ENCODE peak calls at places on chromosomes 4 and X, in seven cellular contexts. K is left cardiac atrium; N is CD4-positive, alpha-beta T cell; G is lower lobe of right lung; V is left lobe of liver; F is stimulated activated effector memory CD8-positive, alpha-beta T cell treated with anti-CD3 and anti-CD28 coated beads, Interleukin-12 subunit alpha, Interleukin-12 subunit beta, amount 100 ng/mL, for 72 hours; B is heart right ventricle. I is an unnamed sample.

GRCh38 chrX:54931107-54931506 is 10.5 kb downstream of the TRO start:
- ATAC-seq in K (no peak), N (no peak), G (no peak), V (no peak), F (no peak), B (no peak), I (no peak)

GRCh38 chrX:124557976-124558375 is 211.6 kb downstream of the SH2D1A start:
- ATAC-seq in K (no peak), N (no peak), G (no peak), V (no peak), F (no peak), B (no peak), I (no peak)

GRCh38 chrX:47420264-47420663 is 49.9 kb downstream of the ZNF157 start:
- ATAC-seq in K (no peak), N (no peak), G (no peak), V (no peak), F (no peak), B (no peak), I (no peak)

GRCh38 chr4:6917445-6918241 is 8.0 kb downstream of the TBC1D14 start:
- ATAC-seq in K (peak), N (peak), G (peak), V (peak), F (peak), B (peak), I (peak)

GRCh38 chrX:1534321-1535168 is 2.4 kb downstream of the P2RY8 start:
- ATAC-seq in K (no peak), N (peak), G (peak), V (no peak), F (peak), B (no peak), I (no peak)

GRCh38 chr4:116092961-116093360 is 979.5 kb upstream of the NDST4 start:
- ATAC-seq in K (no peak), N (no peak), G (no peak), V (no peak), F (no peak), B (no peak), I (no peak)

GRCh38 chrX:48945517-48946348 is 11.7 kb downstream of the OTUD5 start:
- ATAC-seq in K (peak), N (peak), G (peak), V (peak), F (no peak), B (peak), I (peak)

GRCh38 chr4:37651781-37652377 is 34.3 kb downstream of the RELL1 start:
- ATAC-seq in K (no peak), N (no peak), G (no peak), V (no peak), F (no peak), B (no peak), I (no peak)

GRCh38 chr4:88159137-88159725 is 792 bp upstream of the ABCG2 start:
- ATAC-seq in K (peak), N (no peak), G (peak), V (peak), F (no peak), B (peak), I (peak)

GRCh38 chrX:108699368-108699767 is 37.0 kb downstream of the IRS4 start:
- ATAC-seq in K (no peak), N (no peak), G (no peak), V (peak), F (no peak), B (no peak), I (no peak)

GRCh38 chr4:11566440-11567022 is 137.8 kb upstream of the HS3ST1 start:
- ATAC-seq in K (no peak), N (no peak), G (no peak), V (no peak), F (no peak), B (no peak), I (no peak)

GRCh38 chr4:84167579-84167978 is 331.5 kb downstream of the NKX6-1 start:
- ATAC-seq in K (no peak), N (no peak), G (no peak), V (no peak), F (no peak), B (no peak), I (no peak)

GRCh38 chr4:1834047-1834769 is 21.7 kb downstream of the LETM1 start:
- ATAC-seq in K (no peak), N (no peak), G (peak), V (no peak), F (no peak), B (no peak), I (no peak)

GRCh38 chr4:169774466-169775445 is 17.0 kb upstream of the HPF1 start:
- ATAC-seq in K (no peak), N (peak), G (no peak), V (peak), F (peak), B (peak), I (no peak)

GRCh38 chr4:89287945-89288344 is 19.7 kb downstream of the GPRIN3 start:
- ATAC-seq in K (no peak), N (no peak), G (no peak), V (no peak), F (no peak), B (no peak), I (no peak)

GRCh38 chr4:140635606-140636005 is 66.8 kb upstream of the UCP1 start:
- ATAC-seq in K (peak), N (no peak), G (peak), V (peak), F (no peak), B (peak), I (no peak)

GRCh38 chrX:15738686-15739016 is 581 bp downstream of the CA5B start:
- ATAC-seq in K (peak), N (peak), G (peak), V (no peak), F (peak), B (peak), I (no peak)

GRCh38 chr4:833156-833555 is 7.2 kb upstream of the CPLX1 start:
- ATAC-seq in K (no peak), N (no peak), G (no peak), V (no peak), F (peak), B (no peak), I (no peak)

GRCh38 chr4:18882468-18882867 is 860.9 kb upstream of the LCORL start:
- ATAC-seq in K (no peak), N (no peak), G (peak), V (no peak), F (no peak), B (peak), I (no peak)

GRCh38 chrX:47174376-47174775 is 19.3 kb upstream of the UBA1 start:
- ATAC-seq in K (no peak), N (no peak), G (no peak), V (no peak), F (no peak), B (no peak), I (no peak)

GRCh38 chr4:142128529-142128928 is 492.1 kb downstream of the IL15 start:
- ATAC-seq in K (no peak), N (peak), G (no peak), V (no peak), F (no peak), B (peak), I (peak)

GRCh38 chrX:112849010-112849409 is 8.4 kb upstream of the AMOT start:
- ATAC-seq in K (no peak), N (no peak), G (no peak), V (no peak), F (no peak), B (peak), I (peak)

I was measured in gastroesophageal sphincter.